ENCODE peak calls at places on chromosomes 4 and X, in ten cellular contexts. Q is CD8-positive, alpha-beta T cell; N is colonic mucosa; M is body of pancreas; J is adrenal gland; K is uterus; X is naive thymus-derived CD4-positive, alpha-beta T cell; L is thyroid gland; R is transverse colon; Y is SK-N-SH. I is an unnamed sample. For H3K36me3, the result is how much of the 10 kb centered on the place peaks cover.

GRCh38 chr4:27007507-27007906 is 146.9 kb downstream of the STIM2 start:
- DNase-seq in Q (no peak), N (no peak), M (no peak), J (no peak), K (no peak), X (no peak), L (no peak), R (no peak), Y (no peak), I (no peak)

GRCh38 chr4:1674682-1675081 is 9.4 kb downstream of the FAM53A start:
- DNase-seq in Q (no peak), N (no peak), M (no peak), J (no peak), K (no peak), X (no peak), L (no peak), R (no peak), Y (peak), I (no peak)

GRCh38 chrX:310621-311155 is 7.9 kb downstream of the GTPBP6 start:
- DNase-seq in Q (no peak), N (no peak), M (peak), J (no peak), K (no peak), X (no peak), L (peak), R (no peak), Y (peak), I (no peak)

GRCh38 chr4:133137571-133137970 is 11.5 kb upstream of the PCDH10 start:
- DNase-seq in Q (no peak), N (no peak), M (no peak), J (no peak), K (no peak), X (no peak), L (no peak), R (no peak), Y (no peak), I (no peak)

GRCh38 chr4:144295286-144295995 is 154.9 kb upstream of the GYPA start:
- DNase-seq in Q (no peak), N (no peak), M (no peak), J (no peak), K (no peak), X (no peak), L (no peak), R (no peak), Y (no peak), I (no peak)

GRCh38 chr4:152408514-152409327 is 127.2 kb downstream of the FBXW7 start:
- DNase-seq in Q (peak), N (peak), M (no peak), J (no peak), K (no peak), X (no peak), L (no peak), R (no peak), Y (peak), I (no peak)

GRCh38 chrX:56219702-56220101 is 12.5 kb upstream of the KLF8 start:
- DNase-seq in Q (no peak), N (no peak), M (no peak), J (no peak), K (no peak), X (no peak), L (no peak), R (no peak), Y (no peak), I (no peak)

GRCh38 chr4:7841071-7841470 is 98.6 kb downstream of the AFAP1 start:
- DNase-seq in Q (no peak), N (no peak), M (no peak), J (no peak), K (no peak), X (no peak), L (no peak), R (no peak), Y (no peak), I (no peak)

GRCh38 chrX:14923761-14924160 is 50.5 kb downstream of the MOSPD2 start:
- DNase-seq in Q (no peak), N (no peak), M (no peak), J (no peak), K (no peak), X (no peak), L (no peak), R (no peak), Y (no peak), I (no peak)

GRCh38 chr4:82704156-82704555 is 94.4 kb downstream of the SCD5 start:
- DNase-seq in Q (no peak), N (no peak), M (no peak), J (no peak), K (no peak), X (no peak), L (no peak), R (no peak), Y (no peak), I (no peak)

GRCh38 chr4:56937262-56937661 is 29.6 kb downstream of the REST start:
- DNase-seq in Q (no peak), N (no peak), M (no peak), J (no peak), K (no peak), X (no peak), L (no peak), R (no peak), Y (no peak), I (no peak)

GRCh38 chr4:89563431-89563830 is 255.8 kb upstream of the GPRIN3 start:
- DNase-seq in Q (no peak), N (no peak), M (no peak), J (no peak), K (no peak), X (no peak), L (no peak), R (no peak), Y (no peak), I (no peak)

GRCh38 chrX:53071604-53072417 is 10.4 kb upstream of the TSPYL2 start:
- DNase-seq in Q (peak), N (peak), M (peak), J (peak), K (peak), X (peak), L (peak), R (peak), Y (peak), I (peak)

GRCh38 chr4:185115827-185116232 is 27.2 kb upstream of the SLC25A4 start:
- DNase-seq in Q (no peak), N (peak), M (peak), J (peak), K (peak), X (no peak), L (peak), R (peak), Y (peak), I (peak)

GRCh38 chr4:154332681-154333421 is 158.7 kb downstream of the DCHS2 start:
- DNase-seq in Q (peak), N (peak), M (peak), J (peak), K (no peak), X (peak), L (peak), R (peak), Y (peak), I (no peak)

GRCh38 chr4:151012376-151012775 is 2.7 kb downstream of the LRBA start:
- DNase-seq in Q (no peak), N (no peak), M (no peak), J (no peak), K (no peak), X (no peak), L (no peak), R (no peak), Y (no peak), I (no peak)

GRCh38 chr4:54400802-54401201 is 171.7 kb downstream of the PDGFRA start:
- DNase-seq in Q (no peak), N (no peak), M (no peak), J (peak), K (no peak), X (no peak), L (no peak), R (no peak), Y (no peak), I (no peak)

GRCh38 chr4:122827899-122828601 is 1.4 kb downstream of the FGF2 start:
- DNase-seq in Q (peak), N (peak), M (peak), J (peak), K (peak), X (no peak), L (peak), R (peak), Y (peak), I (peak)

GRCh38 chr4:8690811-8691775 is 98.5 kb downstream of the CPZ start:
- DNase-seq in Q (no peak), N (no peak), M (no peak), J (no peak), K (no peak), X (no peak), L (no peak), R (no peak), Y (no peak), I (no peak)

GRCh38 chr4:1976416-1977352 is 32.1 kb downstream of the NELFA start:
- DNase-seq in Q (no peak), N (no peak), M (no peak), J (no peak), K (no peak), X (no peak), L (no peak), R (no peak), Y (no peak), I (no peak)

GRCh38 chr4:24105183-24106039 is 215.6 kb upstream of the PPARGC1A start:
- DNase-seq in Q (no peak), N (peak), M (no peak), J (no peak), K (peak), X (no peak), L (no peak), R (no peak), Y (no peak), I (no peak)

GRCh38 chrX:150902434-150903109 is 4.1 kb upstream of the CD99L2 start:
- DNase-seq in Q (no peak), N (no peak), M (no peak), J (no peak), K (no peak), X (no peak), L (no peak), R (no peak), Y (no peak), I (no peak)

GRCh38 chr4:110160616-110161015 is 37.8 kb downstream of the ELOVL6 start:
- DNase-seq in Q (no peak), N (no peak), M (no peak), J (no peak), K (no peak), X (no peak), L (no peak), R (no peak), Y (no peak), I (no peak)

GRCh38 chr4:924107-925096 is 7.7 kb downstream of the GAK start:
- DNase-seq in Q (peak), N (no peak), M (no peak), J (no peak), K (no peak), X (no peak), L (no peak), R (peak), Y (peak), I (no peak)

GRCh38 chrX:20066968-20067708 is 49.6 kb downstream of the MAP7D2 start:
- DNase-seq in Q (peak), N (peak), M (peak), J (peak), K (peak), X (peak), L (peak), R (peak), Y (peak), I (peak)

GRCh38 chrX:21781525-21781924 is 23.6 kb upstream of the SMPX start:
- DNase-seq in Q (no peak), N (no peak), M (no peak), J (no peak), K (no peak), X (no peak), L (no peak), R (no peak), Y (no peak), I (no peak)

GRCh38 chr4:6445403-6446129 is 26.8 kb downstream of the PPP2R2C start:
- DNase-seq in Q (no peak), N (no peak), M (no peak), J (peak), K (no peak), X (no peak), L (no peak), R (no peak), Y (no peak), I (no peak)

GRCh38 chr4:68734095-68734494 is 63.6 kb upstream of the UGT2B15 start:
- DNase-seq in Q (no peak), N (no peak), M (no peak), J (no peak), K (no peak), X (no peak), L (no peak), R (no peak), Y (no peak), I (no peak)

GRCh38 chr4:165506780-165507305 is 128.0 kb downstream of the CPE start:
- DNase-seq in Q (no peak), N (no peak), M (no peak), J (no peak), K (no peak), X (no peak), L (no peak), R (no peak), Y (no peak), I (no peak)

GRCh38 chr4:89347363-89347762 is 39.8 kb upstream of the GPRIN3 start:
- DNase-seq in Q (no peak), N (no peak), M (no peak), J (no peak), K (no peak), X (no peak), L (no peak), R (no peak), Y (no peak), I (no peak)

GRCh38 chrX:104469771-104470170 is 96.2 kb upstream of the IL1RAPL2 start:
- DNase-seq in Q (no peak), N (no peak), M (no peak), J (no peak), K (no peak), X (no peak), L (no peak), R (no peak), Y (no peak), I (no peak)

GRCh38 chrX:45715787-45716186 is 515.1 kb upstream of the DIPK2B start:
- DNase-seq in Q (no peak), N (no peak), M (no peak), J (no peak), K (no peak), X (no peak), L (peak), R (no peak), Y (no peak), I (no peak)

GRCh38 chr4:139039044-139039443 is 23.5 kb downstream of the NOCT start:
- DNase-seq in Q (no peak), N (no peak), M (no peak), J (no peak), K (no peak), X (no peak), L (no peak), R (no peak), Y (no peak), I (no peak)

DNA sequence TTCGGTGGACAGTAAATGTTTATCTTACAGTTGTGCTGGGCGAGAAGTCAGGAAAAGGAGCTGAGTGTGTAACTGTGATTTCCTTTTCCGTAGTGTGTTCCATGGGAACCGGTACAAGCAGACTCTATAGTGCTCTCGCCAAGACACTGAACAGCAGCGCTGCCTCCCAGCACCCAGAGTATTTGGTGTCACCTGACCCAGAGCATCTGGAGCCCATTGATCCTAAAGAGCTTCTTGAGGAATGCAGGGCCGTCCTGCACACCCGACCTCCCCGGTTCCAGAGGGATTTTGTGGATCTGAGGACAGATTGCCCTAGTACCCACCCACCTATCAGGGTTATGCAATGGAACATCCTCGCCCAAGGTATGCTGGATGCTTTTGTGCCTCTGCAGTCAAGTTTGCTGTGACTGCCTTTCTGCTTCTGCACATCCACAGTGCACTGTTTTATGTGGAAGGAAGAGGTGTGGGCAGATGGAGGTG is 27.4 kb downstream of the NOCT start:
- DNase-seq in Q (no peak), N (no peak), M (no peak), J (no peak), K (peak), X (no peak), L (no peak), R (no peak), Y (no peak), I (no peak)
- H3K36me3 ChIP-seq in Q (under half), N (under half), M (under half), J (under half), K (under half), X (under half), L (under half), R (under half), Y (half or more), I (under half)

GRCh38 chr4:173485164-173485563 is 44.9 kb downstream of the HAND2 start:
- DNase-seq in Q (no peak), N (no peak), M (no peak), J (peak), K (no peak), X (no peak), L (no peak), R (no peak), Y (no peak), I (no peak)
- H3K36me3 ChIP-seq in Q (under half), N (under half), M (under half), J (under half), K (under half), X (under half), L (under half), R (under half), Y (under half), I (under half)

DNA sequence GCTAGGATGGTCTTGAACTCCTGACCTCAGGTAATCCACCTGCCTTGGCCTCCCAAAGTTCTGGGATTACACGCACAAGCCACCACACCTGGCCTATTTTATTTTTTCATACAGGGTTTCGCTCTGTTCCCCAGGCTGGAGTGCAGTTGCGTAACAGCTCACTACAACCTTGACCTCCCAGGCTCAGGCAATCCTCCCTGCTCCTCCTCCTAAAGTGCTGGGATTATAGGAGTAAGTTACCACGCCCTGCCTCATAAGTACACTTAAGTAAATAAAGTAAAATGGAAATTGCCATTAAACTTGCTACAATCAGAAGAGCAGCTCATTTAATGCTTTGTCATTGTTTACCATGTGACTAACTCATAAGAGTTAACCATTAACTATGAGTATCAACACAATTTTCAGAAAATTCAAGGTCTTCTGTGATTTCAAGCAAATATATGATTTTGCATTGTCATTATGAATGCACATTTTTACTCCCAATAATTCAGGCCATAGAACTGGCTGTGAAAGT is 12.3 kb downstream of the UGDH start:
- DNase-seq in Q (no peak), N (peak), M (peak), J (peak), K (no peak), X (no peak), L (no peak), R (peak), Y (no peak), I (peak)
- H3K36me3 ChIP-seq in Q (under half), N (under half), M (under half), J (half or more), K (under half), X (under half), L (under half), R (under half), Y (half or more), I (under half)

GRCh38 chrX:72268601-72269365 is 8.3 kb downstream of the RPS4X start:
- DNase-seq in Q (no peak), N (no peak), M (no peak), J (no peak), K (no peak), X (no peak), L (no peak), R (no peak), Y (no peak), I (no peak)
- H3K36me3 ChIP-seq in Q (under half), N (under half), M (under half), J (half or more), K (under half), X (under half), L (half or more), R (under half), Y (half or more), I (under half)

GRCh38 chrX:31423575-31424284 is 351.9 kb upstream of the FTHL17 start:
- DNase-seq in Q (no peak), N (peak), M (peak), J (peak), K (peak), X (no peak), L (peak), R (peak), Y (peak), I (peak)
- H3K36me3 ChIP-seq in Q (under half), N (under half), M (under half), J (under half), K (under half), X (under half), L (under half), R (under half), Y (under half), I (under half)

GRCh38 chr4:87141428-87141827 is 79.0 kb downstream of the KLHL8 start:
- DNase-seq in Q (no peak), N (peak), M (no peak), J (peak), K (no peak), X (no peak), L (no peak), R (peak), Y (no peak), I (no peak)
- H3K36me3 ChIP-seq in Q (under half), N (under half), M (under half), J (under half), K (under half), X (under half), L (under half), R (under half), Y (under half), I (under half)

DNA sequence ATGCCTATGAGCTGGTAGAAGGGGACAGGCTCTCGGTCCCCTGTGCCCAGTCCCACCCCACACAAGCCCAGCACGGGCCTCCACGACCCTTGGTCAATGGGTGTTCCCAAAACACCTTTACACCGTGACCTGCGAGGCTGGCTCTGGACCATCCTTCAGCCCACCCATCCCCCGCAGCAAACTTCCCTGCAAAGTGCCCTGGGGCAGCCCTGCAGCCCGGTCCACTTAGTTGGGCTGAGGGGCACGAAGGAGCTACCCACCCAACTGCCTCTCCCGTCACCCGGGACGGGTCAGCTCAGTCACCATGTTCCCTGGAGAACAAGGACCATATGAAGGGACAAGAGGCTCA is 23.4 kb downstream of the WDR1 start:
- DNase-seq in Q (no peak), N (no peak), M (no peak), J (no peak), K (no peak), X (no peak), L (no peak), R (no peak), Y (no peak), I (no peak)
- H3K36me3 ChIP-seq in Q (half or more), N (under half), M (under half), J (half or more), K (under half), X (half or more), L (half or more), R (under half), Y (under half), I (under half)

GRCh38 chrX:154466907-154467306 is 8.8 kb downstream of the PLXNA3 start:
- DNase-seq in Q (no peak), N (no peak), M (no peak), J (no peak), K (no peak), X (no peak), L (no peak), R (no peak), Y (no peak), I (no peak)
- H3K36me3 ChIP-seq in Q (under half), N (under half), M (under half), J (half or more), K (under half), X (under half), L (under half), R (under half), Y (under half), I (under half)

DNA sequence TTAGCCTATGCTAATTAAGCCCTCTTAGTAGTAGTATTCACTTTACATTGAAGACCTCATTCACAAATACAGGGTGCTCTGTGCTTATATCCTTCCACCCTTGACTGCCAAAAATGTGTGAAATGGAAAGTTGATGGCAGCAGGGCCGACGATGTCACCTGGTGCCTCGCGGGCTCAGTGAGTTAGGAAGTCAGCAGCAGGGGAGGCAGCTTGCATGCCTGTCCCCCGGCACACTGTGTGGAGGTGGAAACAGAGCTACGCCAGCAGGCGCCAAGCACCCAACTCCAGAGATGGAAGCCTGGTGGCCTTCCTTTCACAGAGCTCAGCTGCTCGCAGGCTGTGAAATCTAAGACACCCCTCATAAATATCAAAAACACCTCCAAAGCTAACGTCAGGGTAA is 8.4 kb downstream of the MSL3 start:
- DNase-seq in Q (peak), N (no peak), M (no peak), J (no peak), K (no peak), X (no peak), L (no peak), R (no peak), Y (no peak), I (no peak)
- H3K36me3 ChIP-seq in Q (under half), N (under half), M (under half), J (under half), K (under half), X (under half), L (under half), R (under half), Y (half or more), I (under half)

I was measured in Caco-2.